ENCODE peak calls at places on chromosomes 6 and 20, in five cellular contexts. K, Z, J, F and X are unnamed samples.

GRCh38 chr6:45756611-45757010 is 259.0 kb downstream of the CLIC5 start:
- DNase-seq in Z (no peak), J (no peak), K (no peak), F (no peak), X (no peak)

GRCh38 chr6:151723152-151723551 is 84.3 kb upstream of the ESR1 start:
- DNase-seq in F (no peak), Z (no peak), K (peak; percentile 21), J (no peak), X (no peak)

GRCh38 chr20:21373436-21373835 is 23.9 kb downstream of the NKX2-4 start:
- DNase-seq in J (no peak), Z (no peak), F (no peak), K (no peak), X (no peak)

GRCh38 chr6:156795825-156796224 is 18.6 kb downstream of the ARID1B start:
- DNase-seq in Z (no peak), K (no peak), F (no peak), J (no peak), X (no peak)

GRCh38 chr20:41167481-41168253 is 30.3 kb downstream of the PLCG1 start:
- DNase-seq in K (peak; percentile 56), Z (peak; percentile 15), F (no peak), J (no peak), X (no peak)

GRCh38 chr6:117008618-117009017 is 131.6 kb downstream of the RFX6 start:
- DNase-seq in F (no peak), K (peak; percentile 57), Z (no peak), J (no peak), X (no peak)

GRCh38 chr20:9759392-9759791 is 79.5 kb downstream of the PAK5 start:
- DNase-seq in J (no peak), K (no peak), F (no peak), Z (no peak), X (no peak)

GRCh38 chr6:28922004-28922840 is 1.6 kb downstream of the TRIM27 start:
- DNase-seq in F (peak; percentile 64), J (peak; percentile 36), K (no peak), Z (no peak), X (peak; percentile 54)

GRCh38 chr6:114108119-114109002 is 137.4 kb upstream of the HDAC2 start:
- DNase-seq in F (peak; percentile 66), K (peak; percentile 66), J (peak; percentile 18), Z (peak; percentile 58), X (peak; percentile 87)

GRCh38 chr6:169964440-169965212 is 213.2 kb downstream of the ERMARD start:
- DNase-seq in F (no peak), J (no peak), Z (no peak), K (no peak), X (no peak)

GRCh38 chr6:163897030-163897429 is 482.5 kb downstream of the QKI start:
- DNase-seq in J (no peak), F (peak; percentile 14), K (peak; percentile 18), Z (no peak), X (no peak)

GRCh38 chr6:16600701-16601100 is 160.6 kb downstream of the ATXN1 start:
- DNase-seq in F (no peak), Z (no peak), J (no peak), K (no peak), X (no peak)

GRCh38 chr6:149560736-149561135 is 5.4 kb upstream of the GINM1 start:
- DNase-seq in J (no peak), K (peak; percentile 27), F (no peak), Z (no peak), X (peak; percentile 22)

GRCh38 chr6:135497412-135498177 is at the start of gene AHI1:
- DNase-seq in K (peak; percentile 96), Z (peak; percentile 98), J (peak; percentile 91), F (peak; percentile 79), X (peak; percentile 98)

GRCh38 chr6:156911581-156911980 is 134.4 kb downstream of the ARID1B start:
- DNase-seq in Z (no peak), J (no peak), K (no peak), F (no peak), X (no peak)

GRCh38 chr6:29992792-29993191 is 50.5 kb downstream of the HLA-A start:
- DNase-seq in J (no peak), Z (no peak), F (peak; percentile 30), K (no peak), X (peak; percentile 18)

GRCh38 chr6:45507156-45507555 is 129.4 kb upstream of the SUPT3H start:
- DNase-seq in F (no peak), K (no peak), J (peak; percentile 30), Z (no peak), X (no peak)

GRCh38 chr6:158050107-158050735 is 68.6 kb downstream of the SYNJ2 start:
- DNase-seq in F (no peak), Z (no peak), K (no peak), J (no peak), X (no peak)

GRCh38 chr6:35262596-35262995 is 3.1 kb downstream of the ZNF76 start:
- DNase-seq in K (no peak), J (no peak), F (no peak), Z (no peak), X (peak; percentile 67)

GRCh38 chr20:35463455-35464300 is 8.3 kb downstream of the CEP250 start:
- DNase-seq in Z (no peak), F (peak; percentile 75), K (peak; percentile 75), J (peak; percentile 15), X (peak; percentile 88)

GRCh38 chr6:30857537-30857936 is 26.8 kb upstream of the DDR1 start:
- DNase-seq in F (no peak), K (peak; percentile 58), Z (no peak), J (no peak), X (no peak)

GRCh38 chr6:125198285-125199009 is 44.9 kb downstream of the TPD52L1 start:
- DNase-seq in K (no peak), F (no peak), J (no peak), Z (no peak), X (no peak)

GRCh38 chr20:45826381-45827019 is 612 bp downstream of the TNNC2 start:
- DNase-seq in J (no peak), K (no peak), Z (no peak), F (peak; percentile 33), X (peak; percentile 22)

GRCh38 chr6:32046450-32047083 is 8.4 kb downstream of the CYP21A2 start:
- DNase-seq in F (peak; percentile 68), K (no peak), Z (peak; percentile 76), J (no peak), X (peak; percentile 10)

GRCh38 chr20:41137412-41138216 is at the start of gene PLCG1:
- DNase-seq in J (peak; percentile 28), F (peak; percentile 61), Z (peak; percentile 91), K (peak; percentile 83), X (peak; percentile 88)

GRCh38 chr6:140083375-140083774 is 708.9 kb upstream of the CITED2 start:
- DNase-seq in Z (no peak), F (no peak), K (no peak), J (no peak), X (no peak)

GRCh38 chr20:22925613-22925983 is 109.5 kb upstream of the SSTR4 start:
- DNase-seq in J (no peak), F (no peak), Z (no peak), K (no peak), X (no peak)

GRCh38 chr6:5497896-5498578 is 236.7 kb downstream of the FARS2 start:
- DNase-seq in F (peak; percentile 89), Z (no peak), J (no peak), K (no peak), X (peak; percentile 80)

GRCh38 chr6:56199956-56200355 is 47.4 kb downstream of the COL21A1 start:
- DNase-seq in F (peak; percentile 6), Z (no peak), J (no peak), K (no peak), X (no peak)

GRCh38 chr6:38929560-38929959 is 119.0 kb upstream of the GLP1R start:
- DNase-seq in K (no peak), F (no peak), Z (no peak), J (no peak), X (no peak)

GRCh38 chr6:170072246-170072645 is 218.6 kb downstream of the DLL1 start:
- DNase-seq in J (no peak), K (no peak), Z (no peak), F (no peak), X (no peak)